ENCODE peak calls at places on chromosomes 1 and 21, in seven cellular contexts. P is IMR-90, E is astrocyte of the cerebellum, O is heart left ventricle, F is tibial nerve, J is dorsolateral prefrontal cortex, X is ovary. Y is an unnamed sample.

GRCh38 chr1:179953974-179954493 is 576 bp upstream of the CEP350 start:
- DNase-seq in P (peak; percentile 51), E (no peak), O (no peak), F (no peak), J (peak; percentile 15), X (no peak), Y (peak; percentile 12)

GRCh38 chr1:39538531-39539251 is 37.9 kb downstream of the PABPC4 start:
- DNase-seq in P (no peak), E (no peak), O (no peak), F (no peak), J (no peak), X (no peak), Y (no peak)

GRCh38 chr21:35303085-35303484 is 254.0 kb upstream of the RUNX1 start:
- DNase-seq in P (peak; percentile 93), E (peak; percentile 66), O (no peak), F (no peak), J (no peak), X (no peak), Y (peak; percentile 88)

GRCh38 chr1:226419284-226419683 is 11.4 kb upstream of the PARP1 start:
- DNase-seq in P (no peak), E (no peak), O (no peak), F (no peak), J (peak; percentile 61), X (no peak), Y (no peak)

GRCh38 chr1:228901936-228902681 is 166.8 kb downstream of the RHOU start:
- DNase-seq in P (no peak), E (no peak), O (no peak), F (no peak), J (no peak), X (no peak), Y (no peak)

GRCh38 chr1:226064168-226064815 is 1.8 kb downstream of the H3-3A start:
- DNase-seq in P (no peak), E (no peak), O (no peak), F (no peak), J (no peak), X (no peak), Y (no peak)

GRCh38 chr21:16408280-16408669 is 678.5 kb downstream of the USP25 start:
- DNase-seq in P (no peak), E (no peak), O (no peak), F (no peak), J (no peak), X (no peak), Y (no peak)

GRCh38 chr1:42518894-42519293 is 55.8 kb downstream of the CCDC30 start:
- DNase-seq in P (no peak), E (no peak), O (no peak), F (no peak), J (no peak), X (no peak), Y (no peak)

GRCh38 chr1:93753766-93754763 is 72.4 kb upstream of the BCAR3 start:
- DNase-seq in P (peak; percentile 98), E (peak; percentile 89), O (no peak), F (no peak), J (no peak), X (no peak), Y (peak; percentile 68)

GRCh38 chr1:226799634-226800281 is 60.7 kb upstream of the ITPKB start:
- DNase-seq in P (no peak), E (no peak), O (no peak), F (no peak), J (no peak), X (no peak), Y (no peak)

GRCh38 chr21:16072176-16072575 is 342.4 kb downstream of the USP25 start:
- DNase-seq in P (no peak), E (no peak), O (no peak), F (no peak), J (no peak), X (no peak), Y (no peak)

GRCh38 chr1:5757177-5757820 is 234.9 kb downstream of the NPHP4 start:
- DNase-seq in P (no peak), E (no peak), O (no peak), F (no peak), J (peak; percentile 50), X (no peak), Y (no peak)

GRCh38 chr1:150961756-150962155 is 12.9 kb downstream of the CERS2 start:
- DNase-seq in P (no peak), E (no peak), O (no peak), F (no peak), J (no peak), X (no peak), Y (no peak)

GRCh38 chr1:179310271-179310670 is 16.7 kb downstream of the SOAT1 start:
- DNase-seq in P (peak; percentile 79), E (peak; percentile 18), O (no peak), F (no peak), J (no peak), X (no peak), Y (peak; percentile 46)

GRCh38 chr1:89812992-89813391 is 7.8 kb upstream of the LRRC8D start:
- DNase-seq in P (peak; percentile 52), E (no peak), O (no peak), F (no peak), J (no peak), X (no peak), Y (no peak)

DNA sequence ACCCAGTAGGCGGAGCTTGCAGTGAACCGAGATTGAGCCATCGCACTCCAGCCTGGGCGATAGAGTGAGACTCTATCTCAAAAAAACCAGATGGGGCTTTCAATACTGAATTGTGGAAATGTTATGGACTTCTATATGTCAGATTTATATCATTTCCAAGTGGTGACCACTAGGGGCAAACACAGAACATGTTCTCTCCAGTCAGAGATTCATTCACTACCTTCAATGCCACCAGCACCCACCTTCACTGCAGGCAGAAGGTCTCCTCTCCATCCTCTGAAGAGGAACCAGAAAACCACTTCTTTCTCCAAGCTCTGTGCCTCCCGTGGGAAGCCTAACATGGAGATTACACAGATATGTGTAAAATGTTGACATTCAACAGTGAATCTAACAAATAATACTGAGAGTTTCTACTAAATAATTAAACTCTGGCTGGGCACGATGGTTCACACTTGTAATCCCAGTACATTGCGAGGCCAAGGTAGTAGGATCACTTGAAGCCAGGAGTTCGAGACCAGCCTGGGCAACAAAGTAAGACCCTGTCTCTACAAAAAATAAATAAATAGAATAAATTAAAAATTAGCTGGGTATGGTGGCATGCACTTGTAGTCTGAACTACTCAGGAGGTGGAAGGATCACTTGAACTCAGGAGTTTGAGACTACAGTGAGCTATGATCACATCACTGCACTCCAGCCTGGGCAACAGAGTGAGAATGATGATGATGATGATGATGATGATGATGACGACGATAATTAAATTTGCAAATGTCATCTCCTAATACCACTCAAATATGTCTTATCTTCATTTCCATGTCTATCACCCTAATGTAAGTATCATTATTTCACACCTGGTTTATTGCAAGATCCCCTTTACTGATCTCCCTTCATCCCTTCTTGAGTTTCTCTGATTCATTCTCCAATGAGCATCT is 151.1 kb downstream of the ZNF281 start:
- DNase-seq in P (peak; percentile 21), E (no peak), O (no peak), F (no peak), J (no peak), X (no peak), Y (no peak)
- TF ChIP-seq CTCF in P (peak; percentile 42), E (peak; percentile 49), O (peak; percentile 35), F (peak; percentile 41), J (peak; percentile 46), X (no peak), Y (peak; percentile 40)

DNA sequence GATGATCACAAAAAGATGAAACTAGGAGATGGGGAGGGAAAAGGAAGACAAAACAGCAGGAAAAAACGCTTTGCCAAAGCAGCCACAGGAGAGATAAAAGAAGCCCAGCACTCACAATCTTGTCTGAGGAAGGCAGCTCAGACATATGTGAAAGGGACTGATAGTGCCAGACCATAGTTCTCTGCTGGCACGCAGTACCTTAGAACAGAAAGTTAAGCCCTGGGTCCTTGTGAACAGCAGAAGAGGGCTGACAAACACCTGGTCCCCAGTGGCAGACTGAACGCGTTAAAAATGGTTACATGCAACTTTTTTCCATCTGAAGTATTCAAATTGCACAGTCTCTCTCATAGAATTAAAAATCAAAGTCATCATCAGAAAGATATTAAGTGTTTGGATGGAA is 433.2 kb upstream of the ADAMTS5 start:
- DNase-seq in P (no peak), E (no peak), O (no peak), F (no peak), J (no peak), X (no peak), Y (no peak)
- H3K4me3 ChIP-seq in P (no peak overlapping the region), E (no peak overlapping the region), O (no peak overlapping the region), F (no peak overlapping the region), J (no peak overlapping the region), X (no peak overlapping the region), Y (no peak overlapping the region)

DNA sequence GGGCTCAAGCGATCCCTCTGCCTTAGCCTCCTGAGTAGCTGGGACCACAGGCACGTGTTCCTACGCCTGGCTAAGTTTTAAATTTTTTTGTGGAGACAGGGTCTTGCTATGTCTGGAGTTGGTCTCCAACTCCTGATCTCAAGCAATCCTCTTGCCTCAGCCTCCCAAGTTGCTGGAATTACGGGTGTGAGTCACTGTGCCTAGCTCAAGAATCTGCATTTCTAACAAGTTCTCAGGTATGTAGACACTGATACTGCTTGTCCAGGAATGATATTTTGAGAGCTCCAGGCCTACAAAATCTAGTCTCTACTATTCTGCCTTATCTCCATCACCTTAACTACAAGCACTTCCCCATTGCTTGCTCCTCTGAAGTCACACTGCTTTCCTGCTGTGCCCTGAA is 22.3 kb downstream of the ANGPTL7 start:
- DNase-seq in P (no peak), E (no peak), O (no peak), F (no peak), J (no peak), X (no peak), Y (no peak)
- TF ChIP-seq CTCF in P (no peak), E (no peak), O (no peak), F (no peak), J (no peak), X (no peak), Y (no peak)

GRCh38 chr1:107683198-107683657 is 281.8 kb downstream of the VAV3 start:
- DNase-seq in P (no peak), E (no peak), O (no peak), F (no peak), J (no peak), X (no peak), Y (no peak)
- H3K4me3 ChIP-seq in P (no peak overlapping the region), E (no peak overlapping the region), O (no peak overlapping the region), F (no peak overlapping the region), J (no peak overlapping the region), X (no peak overlapping the region), Y (no peak overlapping the region)

DNA sequence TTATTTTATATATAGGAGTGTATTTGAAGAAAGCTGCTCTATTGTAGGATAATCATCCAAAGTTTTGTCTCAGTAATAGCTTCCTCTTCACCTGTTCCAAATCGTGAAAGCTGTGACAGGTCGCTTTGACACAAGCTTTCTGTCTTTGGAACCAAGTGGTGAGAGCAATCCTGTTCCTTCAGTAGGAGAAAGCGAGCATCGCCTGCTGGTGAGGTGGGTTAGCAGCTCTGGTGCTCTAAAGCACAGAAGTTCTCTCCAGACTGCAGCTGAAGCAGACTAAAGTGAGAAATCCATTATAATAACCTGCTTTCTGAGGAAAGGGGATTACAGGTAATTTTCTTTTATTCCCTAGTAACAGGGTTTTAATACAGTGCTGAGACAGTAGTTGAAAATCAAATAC is 803.8 kb downstream of the ADGRL2 start:
- DNase-seq in P (no peak), E (no peak), O (no peak), F (no peak), J (no peak), X (no peak), Y (no peak)
- TF ChIP-seq CTCF in P (no peak), E (peak; percentile 31), O (no peak), F (no peak), J (no peak), X (no peak), Y (no peak)

GRCh38 chr1:114154146-114154962 is 685 bp upstream of the SYT6 start:
- DNase-seq in P (no peak), E (no peak), O (no peak), F (no peak), J (peak; percentile 35), X (peak; percentile 22), Y (no peak)
- H3K4me3 ChIP-seq in P (no peak overlapping the region), E (no peak overlapping the region), O (no peak overlapping the region), F (no peak overlapping the region), J (peak overlapping the region; percentile 67), X (no peak overlapping the region), Y (no peak overlapping the region)